ENCODE peak calls at places on chromosomes 1 and 21, in five cellular contexts. One of them, this sample, is unnamed.

GRCh38 chr1:118788372-118788955 is 199.7 kb downstream of the TBX15 start:
- DNase-seq in CD8-positive, alpha-beta T cell: no peak
- DNase-seq in head of caudate nucleus: no peak
- DNase-seq in posterior cingulate gyrus: no peak
- DNase-seq in ascending aorta: no peak
- DNase-seq in this sample: no peak

GRCh38 chr1:6911974-6912373 is 126.7 kb downstream of the CAMTA1 start:
- DNase-seq in CD8-positive, alpha-beta T cell: no peak
- DNase-seq in posterior cingulate gyrus: no peak
- DNase-seq in head of caudate nucleus: no peak
- DNase-seq in ascending aorta: no peak
- DNase-seq in this sample: no peak

GRCh38 chr1:2778220-2778592 is 23.3 kb downstream of the TTC34 start:
- DNase-seq in posterior cingulate gyrus: peak
- DNase-seq in ascending aorta: no peak
- DNase-seq in head of caudate nucleus: no peak
- DNase-seq in CD8-positive, alpha-beta T cell: no peak
- DNase-seq in this sample: no peak

GRCh38 chr1:226939439-226940028 is 560 bp upstream of the COQ8A start:
- DNase-seq in head of caudate nucleus: peak
- DNase-seq in posterior cingulate gyrus: peak
- DNase-seq in ascending aorta: peak
- DNase-seq in CD8-positive, alpha-beta T cell: peak
- DNase-seq in this sample: peak

GRCh38 chr1:25799758-25800537 is at the start of gene SELENON:
- DNase-seq in ascending aorta: peak
- DNase-seq in posterior cingulate gyrus: no peak
- DNase-seq in CD8-positive, alpha-beta T cell: no peak
- DNase-seq in head of caudate nucleus: no peak
- DNase-seq in this sample: no peak

GRCh38 chr1:156845055-156845952 is 13.6 kb downstream of the INSRR start:
- DNase-seq in ascending aorta: no peak
- DNase-seq in CD8-positive, alpha-beta T cell: no peak
- DNase-seq in posterior cingulate gyrus: peak
- DNase-seq in head of caudate nucleus: no peak
- DNase-seq in this sample: no peak

GRCh38 chr1:155910621-155911121 is 478 bp downstream of the RIT1 start:
- DNase-seq in ascending aorta: no peak
- DNase-seq in posterior cingulate gyrus: peak
- DNase-seq in CD8-positive, alpha-beta T cell: no peak
- DNase-seq in head of caudate nucleus: no peak
- DNase-seq in this sample: peak

GRCh38 chr1:37817481-37817880 is 9.5 kb upstream of the YRDC start:
- DNase-seq in ascending aorta: no peak
- DNase-seq in CD8-positive, alpha-beta T cell: no peak
- DNase-seq in head of caudate nucleus: peak
- DNase-seq in posterior cingulate gyrus: peak
- DNase-seq in this sample: peak

GRCh38 chr1:185560760-185561159 is 173.4 kb upstream of the HMCN1 start:
- DNase-seq in head of caudate nucleus: no peak
- DNase-seq in posterior cingulate gyrus: no peak
- DNase-seq in ascending aorta: no peak
- DNase-seq in CD8-positive, alpha-beta T cell: no peak
- DNase-seq in this sample: no peak

GRCh38 chr21:29155118-29155932 is 24.9 kb downstream of the MAP3K7CL start:
- DNase-seq in ascending aorta: peak
- DNase-seq in posterior cingulate gyrus: peak
- DNase-seq in head of caudate nucleus: peak
- DNase-seq in CD8-positive, alpha-beta T cell: no peak
- DNase-seq in this sample: peak

GRCh38 chr1:68542586-68542985 is 45.7 kb upstream of the DEPDC1 start:
- DNase-seq in head of caudate nucleus: no peak
- DNase-seq in ascending aorta: no peak
- DNase-seq in CD8-positive, alpha-beta T cell: no peak
- DNase-seq in posterior cingulate gyrus: no peak
- DNase-seq in this sample: no peak

GRCh38 chr1:29824478-29825273 is 588.4 kb downstream of the PTPRU start:
- DNase-seq in head of caudate nucleus: no peak
- DNase-seq in ascending aorta: peak
- DNase-seq in CD8-positive, alpha-beta T cell: no peak
- DNase-seq in posterior cingulate gyrus: no peak
- DNase-seq in this sample: no peak

GRCh38 chr1:201126463-201126831 is 537 bp downstream of the ASCL5 start:
- DNase-seq in ascending aorta: no peak
- DNase-seq in posterior cingulate gyrus: no peak
- DNase-seq in head of caudate nucleus: no peak
- DNase-seq in CD8-positive, alpha-beta T cell: no peak
- DNase-seq in this sample: no peak

GRCh38 chr21:39313457-39314154 is at the start of gene BRWD1:
- DNase-seq in ascending aorta: peak
- DNase-seq in CD8-positive, alpha-beta T cell: peak
- DNase-seq in posterior cingulate gyrus: peak
- DNase-seq in head of caudate nucleus: peak
- DNase-seq in this sample: peak

GRCh38 chr1:116433283-116434257 is 60.5 kb downstream of the ATP1A1 start:
- DNase-seq in posterior cingulate gyrus: peak
- DNase-seq in ascending aorta: no peak
- DNase-seq in head of caudate nucleus: peak
- DNase-seq in CD8-positive, alpha-beta T cell: no peak
- DNase-seq in this sample: peak

GRCh38 chr1:28199328-28200233 is 23.1 kb upstream of the PTAFR start:
- DNase-seq in CD8-positive, alpha-beta T cell: peak
- DNase-seq in head of caudate nucleus: no peak
- DNase-seq in ascending aorta: no peak
- DNase-seq in posterior cingulate gyrus: no peak
- DNase-seq in this sample: no peak

GRCh38 chr1:111446967-111447892 is 1.8 kb downstream of the WDR77 start:
- DNase-seq in posterior cingulate gyrus: no peak
- DNase-seq in CD8-positive, alpha-beta T cell: no peak
- DNase-seq in ascending aorta: no peak
- DNase-seq in head of caudate nucleus: no peak
- DNase-seq in this sample: no peak

GRCh38 chr1:119626841-119627240 is 21.2 kb downstream of the ZNF697 start:
- DNase-seq in ascending aorta: peak
- DNase-seq in head of caudate nucleus: no peak
- DNase-seq in posterior cingulate gyrus: no peak
- DNase-seq in CD8-positive, alpha-beta T cell: no peak
- DNase-seq in this sample: no peak

GRCh38 chr1:156490401-156491032 is 10.1 kb downstream of the MEF2D start:
- DNase-seq in CD8-positive, alpha-beta T cell: no peak
- DNase-seq in head of caudate nucleus: peak
- DNase-seq in posterior cingulate gyrus: no peak
- DNase-seq in ascending aorta: peak
- DNase-seq in this sample: no peak

GRCh38 chr1:42684139-42684538 is 1.9 kb downstream of the YBX1 start:
- DNase-seq in ascending aorta: no peak
- DNase-seq in posterior cingulate gyrus: no peak
- DNase-seq in CD8-positive, alpha-beta T cell: no peak
- DNase-seq in head of caudate nucleus: no peak
- DNase-seq in this sample: no peak

GRCh38 chr1:25694167-25694566 is 77.6 kb downstream of the MAN1C1 start:
- DNase-seq in ascending aorta: peak
- DNase-seq in posterior cingulate gyrus: peak
- DNase-seq in CD8-positive, alpha-beta T cell: no peak
- DNase-seq in head of caudate nucleus: no peak
- DNase-seq in this sample: no peak

GRCh38 chr1:204931768-204932572 is 61.3 kb downstream of the NFASC start:
- DNase-seq in posterior cingulate gyrus: no peak
- DNase-seq in ascending aorta: no peak
- DNase-seq in CD8-positive, alpha-beta T cell: no peak
- DNase-seq in head of caudate nucleus: no peak
- DNase-seq in this sample: no peak

GRCh38 chr1:29145739-29146437 is 22.2 kb upstream of the TMEM200B start:
- DNase-seq in head of caudate nucleus: no peak
- DNase-seq in posterior cingulate gyrus: no peak
- DNase-seq in CD8-positive, alpha-beta T cell: no peak
- DNase-seq in ascending aorta: no peak
- DNase-seq in this sample: no peak

GRCh38 chr1:205144751-205145150 is 23.0 kb upstream of the RBBP5 start:
- DNase-seq in posterior cingulate gyrus: no peak
- DNase-seq in head of caudate nucleus: no peak
- DNase-seq in CD8-positive, alpha-beta T cell: no peak
- DNase-seq in ascending aorta: no peak
- DNase-seq in this sample: no peak

GRCh38 chr1:198529414-198529813 is 11.1 kb downstream of the ATP6V1G3 start:
- DNase-seq in ascending aorta: no peak
- DNase-seq in head of caudate nucleus: no peak
- DNase-seq in posterior cingulate gyrus: no peak
- DNase-seq in CD8-positive, alpha-beta T cell: no peak
- DNase-seq in this sample: no peak

GRCh38 chr1:9606948-9607347 is 18.2 kb downstream of the TMEM201 start:
- DNase-seq in CD8-positive, alpha-beta T cell: no peak
- DNase-seq in head of caudate nucleus: no peak
- DNase-seq in ascending aorta: no peak
- DNase-seq in posterior cingulate gyrus: peak
- DNase-seq in this sample: no peak

GRCh38 chr1:24374891-24375786 is 38.4 kb downstream of the STPG1 start:
- DNase-seq in CD8-positive, alpha-beta T cell: no peak
- DNase-seq in posterior cingulate gyrus: no peak
- DNase-seq in ascending aorta: no peak
- DNase-seq in head of caudate nucleus: no peak
- DNase-seq in this sample: no peak

GRCh38 chr1:6870571-6870970 is 85.3 kb downstream of the CAMTA1 start:
- DNase-seq in ascending aorta: no peak
- DNase-seq in head of caudate nucleus: no peak
- DNase-seq in CD8-positive, alpha-beta T cell: no peak
- DNase-seq in posterior cingulate gyrus: no peak
- DNase-seq in this sample: no peak

GRCh38 chr1:62395291-62395690 is 41.6 kb upstream of the USP1 start:
- DNase-seq in CD8-positive, alpha-beta T cell: no peak
- DNase-seq in posterior cingulate gyrus: peak
- DNase-seq in head of caudate nucleus: peak
- DNase-seq in ascending aorta: no peak
- DNase-seq in this sample: peak

GRCh38 chr1:153541641-153542569 is 1.2 kb upstream of the S100A5 start:
- DNase-seq in head of caudate nucleus: no peak
- DNase-seq in ascending aorta: no peak
- DNase-seq in CD8-positive, alpha-beta T cell: no peak
- DNase-seq in posterior cingulate gyrus: peak
- DNase-seq in this sample: no peak

GRCh38 chr21:32131960-32132359 is 146.9 kb downstream of the MIS18A start:
- DNase-seq in head of caudate nucleus: no peak
- DNase-seq in CD8-positive, alpha-beta T cell: no peak
- DNase-seq in ascending aorta: no peak
- DNase-seq in posterior cingulate gyrus: no peak
- DNase-seq in this sample: no peak

GRCh38 chr1:150066838-150067183 is 765 bp upstream of the VPS45 start:
- DNase-seq in posterior cingulate gyrus: no peak
- DNase-seq in head of caudate nucleus: no peak
- DNase-seq in ascending aorta: peak
- DNase-seq in CD8-positive, alpha-beta T cell: no peak
- DNase-seq in this sample: no peak

GRCh38 chr1:205928256-205928655 is 15.0 kb downstream of the SLC26A9 start:
- DNase-seq in ascending aorta: no peak
- DNase-seq in posterior cingulate gyrus: peak
- DNase-seq in head of caudate nucleus: peak
- DNase-seq in CD8-positive, alpha-beta T cell: no peak
- DNase-seq in this sample: peak

GRCh38 chr1:154552036-154552435 is 6.4 kb downstream of the UBE2Q1 start:
- DNase-seq in CD8-positive, alpha-beta T cell: no peak
- DNase-seq in head of caudate nucleus: no peak
- DNase-seq in posterior cingulate gyrus: no peak
- DNase-seq in ascending aorta: no peak
- DNase-seq in this sample: no peak

GRCh38 chr1:206117151-206117948 is at the start of gene AVPR1B:
- DNase-seq in posterior cingulate gyrus: peak
- DNase-seq in head of caudate nucleus: no peak
- DNase-seq in CD8-positive, alpha-beta T cell: no peak
- DNase-seq in ascending aorta: no peak
- DNase-seq in this sample: no peak

GRCh38 chr1:84988588-84988987 is 8.3 kb downstream of the MCOLN2 start:
- DNase-seq in ascending aorta: no peak
- DNase-seq in CD8-positive, alpha-beta T cell: no peak
- DNase-seq in head of caudate nucleus: no peak
- DNase-seq in posterior cingulate gyrus: no peak
- DNase-seq in this sample: no peak

GRCh38 chr1:27632387-27633297 is 2.3 kb downstream of the FGR start:
- DNase-seq in posterior cingulate gyrus: no peak
- DNase-seq in ascending aorta: no peak
- DNase-seq in head of caudate nucleus: no peak
- DNase-seq in CD8-positive, alpha-beta T cell: no peak
- DNase-seq in this sample: no peak

GRCh38 chr1:52098139-52098871 is 42.2 kb downstream of the BTF3L4 start:
- DNase-seq in ascending aorta: no peak
- DNase-seq in posterior cingulate gyrus: no peak
- DNase-seq in head of caudate nucleus: no peak
- DNase-seq in CD8-positive, alpha-beta T cell: no peak
- DNase-seq in this sample: no peak